ENCODE peak calls at places on chromosome 21, in four cellular contexts. One of them, this sample, is unnamed.

GRCh38 chr21:46055863-46056281 is 42.0 kb upstream of the COL6A2 start:
- DNase-seq in left lobe of liver: peak
- DNase-seq in stimulated activated CD4-positive, alpha-beta T cell treated with anti-CD3 and anti-CD28 coated beads, Interleukin-4, amount 100 ng/mL, for 1 hour: no peak
- DNase-seq in C1 segment of cervical spinal cord: no peak
- DNase-seq in this sample: no peak

GRCh38 chr21:31235671-31236450 is 108.2 kb downstream of the TIAM1 start:
- DNase-seq in left lobe of liver: no peak
- DNase-seq in stimulated activated CD4-positive, alpha-beta T cell treated with anti-CD3 and anti-CD28 coated beads, Interleukin-4, amount 100 ng/mL, for 1 hour: no peak
- DNase-seq in C1 segment of cervical spinal cord: no peak
- DNase-seq in this sample: no peak

GRCh38 chr21:42161957-42162681 is 56.8 kb upstream of the ABCG1 start:
- DNase-seq in left lobe of liver: peak
- DNase-seq in stimulated activated CD4-positive, alpha-beta T cell treated with anti-CD3 and anti-CD28 coated beads, Interleukin-4, amount 100 ng/mL, for 1 hour: peak
- DNase-seq in C1 segment of cervical spinal cord: no peak
- DNase-seq in this sample: no peak

GRCh38 chr21:15195768-15196167 is 131.0 kb upstream of the NRIP1 start:
- DNase-seq in left lobe of liver: peak
- DNase-seq in stimulated activated CD4-positive, alpha-beta T cell treated with anti-CD3 and anti-CD28 coated beads, Interleukin-4, amount 100 ng/mL, for 1 hour: no peak
- DNase-seq in C1 segment of cervical spinal cord: no peak
- DNase-seq in this sample: no peak

GRCh38 chr21:45224189-45224938 is 63.3 kb downstream of the POFUT2 start:
- DNase-seq in left lobe of liver: no peak
- DNase-seq in stimulated activated CD4-positive, alpha-beta T cell treated with anti-CD3 and anti-CD28 coated beads, Interleukin-4, amount 100 ng/mL, for 1 hour: peak
- DNase-seq in C1 segment of cervical spinal cord: no peak
- DNase-seq in this sample: no peak

GRCh38 chr21:40678681-40679284 is 168.2 kb downstream of the DSCAM start:
- DNase-seq in left lobe of liver: no peak
- DNase-seq in stimulated activated CD4-positive, alpha-beta T cell treated with anti-CD3 and anti-CD28 coated beads, Interleukin-4, amount 100 ng/mL, for 1 hour: no peak
- DNase-seq in C1 segment of cervical spinal cord: no peak
- DNase-seq in this sample: no peak

GRCh38 chr21:38272215-38272614 is 15.4 kb downstream of the KCNJ15 start:
- DNase-seq in left lobe of liver: no peak
- DNase-seq in stimulated activated CD4-positive, alpha-beta T cell treated with anti-CD3 and anti-CD28 coated beads, Interleukin-4, amount 100 ng/mL, for 1 hour: no peak
- DNase-seq in C1 segment of cervical spinal cord: no peak
- DNase-seq in this sample: no peak

GRCh38 chr21:42234464-42235241 is 15.7 kb downstream of the ABCG1 start:
- DNase-seq in left lobe of liver: peak
- DNase-seq in stimulated activated CD4-positive, alpha-beta T cell treated with anti-CD3 and anti-CD28 coated beads, Interleukin-4, amount 100 ng/mL, for 1 hour: peak
- DNase-seq in C1 segment of cervical spinal cord: no peak
- DNase-seq in this sample: peak

GRCh38 chr21:42310411-42311001 is 4.7 kb downstream of the TFF3 start:
- DNase-seq in left lobe of liver: no peak
- DNase-seq in stimulated activated CD4-positive, alpha-beta T cell treated with anti-CD3 and anti-CD28 coated beads, Interleukin-4, amount 100 ng/mL, for 1 hour: no peak
- DNase-seq in C1 segment of cervical spinal cord: no peak
- DNase-seq in this sample: no peak

GRCh38 chr21:42234026-42234425 is 15.1 kb downstream of the ABCG1 start:
- DNase-seq in left lobe of liver: no peak
- DNase-seq in stimulated activated CD4-positive, alpha-beta T cell treated with anti-CD3 and anti-CD28 coated beads, Interleukin-4, amount 100 ng/mL, for 1 hour: no peak
- DNase-seq in C1 segment of cervical spinal cord: no peak
- DNase-seq in this sample: no peak

GRCh38 chr21:43206231-43207042 is 37.6 kb downstream of the CRYAA start:
- DNase-seq in left lobe of liver: peak
- DNase-seq in stimulated activated CD4-positive, alpha-beta T cell treated with anti-CD3 and anti-CD28 coated beads, Interleukin-4, amount 100 ng/mL, for 1 hour: no peak
- DNase-seq in C1 segment of cervical spinal cord: no peak
- DNase-seq in this sample: no peak

GRCh38 chr21:38075833-38076567 is 159.7 kb upstream of the KCNJ6 start:
- DNase-seq in left lobe of liver: no peak
- DNase-seq in stimulated activated CD4-positive, alpha-beta T cell treated with anti-CD3 and anti-CD28 coated beads, Interleukin-4, amount 100 ng/mL, for 1 hour: no peak
- DNase-seq in C1 segment of cervical spinal cord: no peak
- DNase-seq in this sample: no peak

GRCh38 chr21:20276954-20277353 is 721.3 kb upstream of the NCAM2 start:
- DNase-seq in left lobe of liver: no peak
- DNase-seq in stimulated activated CD4-positive, alpha-beta T cell treated with anti-CD3 and anti-CD28 coated beads, Interleukin-4, amount 100 ng/mL, for 1 hour: no peak
- DNase-seq in C1 segment of cervical spinal cord: no peak
- DNase-seq in this sample: no peak

GRCh38 chr21:33155457-33155856 is 74.3 kb upstream of the IFNAR2 start:
- DNase-seq in left lobe of liver: no peak
- DNase-seq in stimulated activated CD4-positive, alpha-beta T cell treated with anti-CD3 and anti-CD28 coated beads, Interleukin-4, amount 100 ng/mL, for 1 hour: no peak
- DNase-seq in C1 segment of cervical spinal cord: no peak
- DNase-seq in this sample: no peak

GRCh38 chr21:39630827-39631226 is 18.1 kb downstream of the B3GALT5 start:
- DNase-seq in left lobe of liver: no peak
- DNase-seq in stimulated activated CD4-positive, alpha-beta T cell treated with anti-CD3 and anti-CD28 coated beads, Interleukin-4, amount 100 ng/mL, for 1 hour: no peak
- DNase-seq in C1 segment of cervical spinal cord: no peak
- DNase-seq in this sample: no peak

GRCh38 chr21:45992311-45993209 is 11.0 kb downstream of the COL6A1 start:
- DNase-seq in left lobe of liver: peak
- DNase-seq in stimulated activated CD4-positive, alpha-beta T cell treated with anti-CD3 and anti-CD28 coated beads, Interleukin-4, amount 100 ng/mL, for 1 hour: peak
- DNase-seq in C1 segment of cervical spinal cord: no peak
- DNase-seq in this sample: no peak

GRCh38 chr21:39863111-39863510 is 4.1 kb upstream of the PCP4 start:
- DNase-seq in left lobe of liver: no peak
- DNase-seq in stimulated activated CD4-positive, alpha-beta T cell treated with anti-CD3 and anti-CD28 coated beads, Interleukin-4, amount 100 ng/mL, for 1 hour: no peak
- DNase-seq in C1 segment of cervical spinal cord: no peak
- DNase-seq in this sample: no peak

GRCh38 chr21:45310446-45310845 is 22.8 kb upstream of the POFUT2 start:
- DNase-seq in left lobe of liver: peak
- DNase-seq in stimulated activated CD4-positive, alpha-beta T cell treated with anti-CD3 and anti-CD28 coated beads, Interleukin-4, amount 100 ng/mL, for 1 hour: no peak
- DNase-seq in C1 segment of cervical spinal cord: no peak
- DNase-seq in this sample: no peak

GRCh38 chr21:41876396-41876795 is 2.7 kb downstream of the PRDM15 start:
- DNase-seq in left lobe of liver: no peak
- DNase-seq in stimulated activated CD4-positive, alpha-beta T cell treated with anti-CD3 and anti-CD28 coated beads, Interleukin-4, amount 100 ng/mL, for 1 hour: no peak
- DNase-seq in C1 segment of cervical spinal cord: no peak
- DNase-seq in this sample: no peak

GRCh38 chr21:44838951-44839350 is 21.1 kb upstream of the SUMO3 start:
- DNase-seq in left lobe of liver: no peak
- DNase-seq in stimulated activated CD4-positive, alpha-beta T cell treated with anti-CD3 and anti-CD28 coated beads, Interleukin-4, amount 100 ng/mL, for 1 hour: no peak
- DNase-seq in C1 segment of cervical spinal cord: no peak
- DNase-seq in this sample: no peak

GRCh38 chr21:42366292-42367010 is at the start of gene TFF1:
- DNase-seq in left lobe of liver: no peak
- DNase-seq in stimulated activated CD4-positive, alpha-beta T cell treated with anti-CD3 and anti-CD28 coated beads, Interleukin-4, amount 100 ng/mL, for 1 hour: no peak
- DNase-seq in C1 segment of cervical spinal cord: no peak
- DNase-seq in this sample: no peak

GRCh38 chr21:37514038-37514665 is 147.6 kb downstream of the DYRK1A start:
- DNase-seq in left lobe of liver: no peak
- DNase-seq in stimulated activated CD4-positive, alpha-beta T cell treated with anti-CD3 and anti-CD28 coated beads, Interleukin-4, amount 100 ng/mL, for 1 hour: no peak
- DNase-seq in C1 segment of cervical spinal cord: no peak
- DNase-seq in this sample: no peak

GRCh38 chr21:15592271-15592860 is 137.4 kb upstream of the USP25 start:
- DNase-seq in left lobe of liver: no peak
- DNase-seq in stimulated activated CD4-positive, alpha-beta T cell treated with anti-CD3 and anti-CD28 coated beads, Interleukin-4, amount 100 ng/mL, for 1 hour: no peak
- DNase-seq in C1 segment of cervical spinal cord: no peak
- DNase-seq in this sample: no peak

GRCh38 chr21:16911166-16911607 is 601.7 kb upstream of the CXADR start:
- DNase-seq in left lobe of liver: no peak
- DNase-seq in stimulated activated CD4-positive, alpha-beta T cell treated with anti-CD3 and anti-CD28 coated beads, Interleukin-4, amount 100 ng/mL, for 1 hour: no peak
- DNase-seq in C1 segment of cervical spinal cord: no peak
- DNase-seq in this sample: no peak

GRCh38 chr21:21897275-21897883 is 899.2 kb downstream of the NCAM2 start:
- DNase-seq in left lobe of liver: no peak
- DNase-seq in stimulated activated CD4-positive, alpha-beta T cell treated with anti-CD3 and anti-CD28 coated beads, Interleukin-4, amount 100 ng/mL, for 1 hour: no peak
- DNase-seq in C1 segment of cervical spinal cord: no peak
- DNase-seq in this sample: no peak

GRCh38 chr21:31505975-31506374 is 153.5 kb upstream of the SOD1 start:
- DNase-seq in left lobe of liver: no peak
- DNase-seq in stimulated activated CD4-positive, alpha-beta T cell treated with anti-CD3 and anti-CD28 coated beads, Interleukin-4, amount 100 ng/mL, for 1 hour: no peak
- DNase-seq in C1 segment of cervical spinal cord: no peak
- DNase-seq in this sample: no peak

GRCh38 chr21:34771512-34772028 is 102.8 kb downstream of the CLIC6 start:
- DNase-seq in left lobe of liver: no peak
- DNase-seq in stimulated activated CD4-positive, alpha-beta T cell treated with anti-CD3 and anti-CD28 coated beads, Interleukin-4, amount 100 ng/mL, for 1 hour: no peak
- DNase-seq in C1 segment of cervical spinal cord: no peak
- DNase-seq in this sample: no peak

GRCh38 chr21:46356494-46357334 is 32.8 kb downstream of the PCNT start:
- DNase-seq in left lobe of liver: no peak
- DNase-seq in stimulated activated CD4-positive, alpha-beta T cell treated with anti-CD3 and anti-CD28 coated beads, Interleukin-4, amount 100 ng/mL, for 1 hour: no peak
- DNase-seq in C1 segment of cervical spinal cord: no peak
- DNase-seq in this sample: no peak

GRCh38 chr21:38319781-38320180 is 63.0 kb downstream of the KCNJ15 start:
- DNase-seq in left lobe of liver: no peak
- DNase-seq in stimulated activated CD4-positive, alpha-beta T cell treated with anti-CD3 and anti-CD28 coated beads, Interleukin-4, amount 100 ng/mL, for 1 hour: no peak
- DNase-seq in C1 segment of cervical spinal cord: no peak
- DNase-seq in this sample: no peak

GRCh38 chr21:36321325-36322082 is 1.5 kb downstream of the MORC3 start:
- DNase-seq in left lobe of liver: no peak
- DNase-seq in stimulated activated CD4-positive, alpha-beta T cell treated with anti-CD3 and anti-CD28 coated beads, Interleukin-4, amount 100 ng/mL, for 1 hour: no peak
- DNase-seq in C1 segment of cervical spinal cord: peak
- DNase-seq in this sample: no peak

GRCh38 chr21:32056791-32057190 is 184.0 kb downstream of the HUNK start:
- DNase-seq in left lobe of liver: no peak
- DNase-seq in stimulated activated CD4-positive, alpha-beta T cell treated with anti-CD3 and anti-CD28 coated beads, Interleukin-4, amount 100 ng/mL, for 1 hour: no peak
- DNase-seq in C1 segment of cervical spinal cord: no peak
- DNase-seq in this sample: no peak